ENCODE peak calls at places on chromosomes 4 and X, in six cellular contexts. E is SK-N-SH, I is suprapubic skin, A is psoas muscle, X is brain microvascular endothelial cell, U is fibroblast of lung. Z is an unnamed sample.

GRCh38 chr4:184348311-184349233 is 125.8 kb downstream of the IRF2 start:
- DNase-seq in E (no peak), I (no peak), U (peak; percentile 91), X (peak; percentile 10), A (no peak), Z (no peak)

GRCh38 chrX:17596546-17597205 is 140.6 kb upstream of the SCML1 start:
- DNase-seq in X (no peak), U (no peak), I (no peak), E (no peak), A (no peak), Z (no peak)

GRCh38 chr4:86977621-86978184 is 42.9 kb downstream of the AFF1 start:
- DNase-seq in A (no peak), U (peak; percentile 45), I (no peak), E (no peak), X (peak; percentile 86), Z (peak; percentile 81)

GRCh38 chrX:19724409-19724808 is 163.0 kb downstream of the SH3KBP1 start:
- DNase-seq in E (no peak), U (no peak), A (no peak), I (no peak), X (no peak), Z (no peak)

GRCh38 chr4:37440519-37440900 is 196.0 kb downstream of the NWD2 start:
- DNase-seq in U (no peak), X (no peak), A (no peak), E (no peak), I (no peak), Z (no peak)

GRCh38 chr4:7156273-7157139 is 35.8 kb upstream of the SORCS2 start:
- DNase-seq in U (peak; percentile 28), I (peak; percentile 79), X (peak; percentile 26), A (peak; percentile 62), E (peak; percentile 68), Z (no peak)

GRCh38 chr4:46258436-46258835 is 131.5 kb downstream of the GABRA2 start:
- DNase-seq in E (no peak), X (no peak), A (no peak), I (no peak), U (no peak), Z (no peak)

GRCh38 chr4:16083217-16084191 is at the start of gene PROM1:
- DNase-seq in A (no peak), I (no peak), E (peak; percentile 81), X (no peak), U (no peak), Z (no peak)

DNA sequence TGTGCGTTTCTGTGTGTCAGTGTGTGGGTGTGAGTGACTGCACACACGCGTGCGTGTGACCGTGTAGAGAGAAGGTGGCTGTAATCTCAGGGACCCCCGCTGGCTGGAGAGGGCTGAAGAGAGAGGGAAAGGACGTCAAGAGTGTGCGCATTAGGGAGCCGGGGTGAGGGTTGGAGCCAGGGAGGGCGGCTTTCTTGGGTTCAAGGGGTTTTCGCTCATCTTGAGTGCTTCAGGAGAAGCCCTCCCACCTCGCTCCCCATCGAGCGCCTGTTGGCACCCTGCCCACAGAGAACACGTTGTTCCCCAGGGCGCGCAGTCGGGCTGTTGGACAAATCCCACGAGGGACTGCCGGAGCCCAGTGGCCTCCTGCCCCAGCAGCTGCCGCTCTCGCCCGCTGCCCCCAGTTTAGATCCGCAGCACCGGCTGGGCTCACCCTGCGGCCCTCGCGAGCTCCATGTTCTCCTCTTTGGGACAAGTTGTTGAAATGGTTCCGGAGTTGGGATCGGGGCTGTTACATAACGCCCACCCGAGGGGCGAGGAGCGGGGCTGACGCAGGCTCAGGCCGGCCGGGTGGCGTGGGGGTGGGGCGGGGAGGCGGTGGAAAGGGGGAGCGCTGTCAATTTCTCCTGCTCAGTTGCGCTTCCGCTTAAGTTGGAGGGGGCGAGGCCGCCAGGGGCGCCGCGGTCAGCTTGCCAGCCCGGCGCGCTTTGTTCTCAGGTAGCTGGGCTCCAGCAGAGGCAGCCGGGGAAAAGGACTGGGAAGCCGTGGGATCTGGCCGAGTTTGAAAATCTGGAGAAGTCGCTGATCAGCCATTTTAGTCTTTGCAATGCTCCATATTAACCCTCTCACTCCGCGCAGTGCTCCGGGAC is 1.6 kb downstream of the GRIA2 start:
- DNase-seq in E (peak; percentile 84), I (no peak), X (no peak), U (no peak), A (peak; percentile 52), Z (peak; percentile 16)
- TF ChIP-seq CTCF in E (no peak), I (no peak), X (peak; percentile 40), U (no peak), A (no peak), Z (peak; percentile 16)

GRCh38 chr4:3387154-3387942 is 54.4 kb upstream of the HGFAC start:
- DNase-seq in A (no peak), U (no peak), I (no peak), E (no peak), X (no peak), Z (no peak)
- H3K4me3 ChIP-seq in A (peak overlapping the region; percentile 41), U (no peak overlapping the region), I (peak overlapping the region; percentile 48), E (no peak overlapping the region), X (peak overlapping the region; percentile 22), Z (no peak overlapping the region)

GRCh38 chrX:132948648-132949260 is 9.7 kb downstream of the HS6ST2 start:
- DNase-seq in X (no peak), A (no peak), I (no peak), U (no peak), E (no peak), Z (no peak)
- TF ChIP-seq CTCF in X (peak; percentile 39), A (no peak), I (no peak), U (no peak), E (peak; percentile 48), Z (no peak)

DNA sequence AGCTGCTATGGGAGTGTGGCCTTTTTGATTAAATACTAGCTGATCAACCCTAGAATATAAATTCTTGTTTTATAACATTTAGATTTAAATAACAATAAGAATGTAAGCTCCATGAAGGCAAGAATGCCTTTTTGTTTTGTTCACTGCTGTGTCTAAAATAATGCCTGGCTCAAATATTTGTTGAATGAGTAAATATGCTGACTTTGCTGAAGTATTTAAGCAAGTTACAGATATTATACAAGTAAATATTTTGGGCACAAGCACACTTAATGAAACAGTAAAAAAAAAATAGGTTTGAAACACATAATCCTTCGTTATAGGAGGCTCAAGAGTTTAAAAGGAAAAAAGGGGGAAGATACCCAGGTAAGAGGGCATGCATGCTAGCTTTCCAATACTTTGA is 24.1 kb downstream of the FABP2 start:
- DNase-seq in A (no peak), E (no peak), I (no peak), X (no peak), U (no peak), Z (no peak)
- H3K4me3 ChIP-seq in A (peak overlapping the region; percentile 69), E (no peak overlapping the region), I (no peak overlapping the region), X (no peak overlapping the region), U (peak overlapping the region; percentile 93), Z (no peak overlapping the region)

DNA sequence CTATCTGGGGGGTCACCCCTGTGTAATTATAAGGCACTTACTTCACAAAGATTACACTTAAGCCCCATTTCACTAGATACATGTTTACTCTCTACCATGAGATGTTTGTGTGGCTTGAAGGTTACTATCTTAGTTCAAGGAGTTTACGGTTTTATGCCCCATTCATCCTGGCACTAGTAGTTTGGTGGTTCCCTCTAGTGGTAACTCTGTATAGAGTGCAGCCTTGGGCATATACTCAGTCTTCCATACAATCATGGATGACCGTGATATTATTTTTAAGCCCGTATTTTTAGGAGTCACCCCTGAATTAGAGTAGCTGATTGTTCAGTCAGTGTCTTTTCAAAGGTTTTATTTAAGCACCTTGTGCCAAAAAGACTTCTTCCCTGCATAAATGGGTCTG is 109.9 kb upstream of the FAM47C start:
- DNase-seq in U (peak; percentile 0), A (no peak), I (no peak), X (no peak), E (peak; percentile 3), Z (no peak)
- TF ChIP-seq CTCF in U (no peak), A (no peak), I (no peak), X (peak; percentile 36), E (peak; percentile 71), Z (peak; percentile 45)

Z was measured in astrocyte of the spinal cord.